ENCODE peak calls at places on chromosomes 13 and 19, in six cellular contexts. X is psoas muscle, A is small intestine, G is left ventricle myocardium inferior, I is tibial nerve, T is AG10803. P is an unnamed sample.
A peak's percentile ranks its signal among the peaks of the same experiment; 100 is the strongest.

GRCh38 chr13:112716461-112716820 is 26.6 kb downstream of the ATP11A start:
- DNase-seq in A (no peak), X (no peak), T (no peak), G (no peak), I (no peak), P (no peak)

GRCh38 chr19:574658-575526 is 2.5 kb downstream of the BSG start:
- DNase-seq in X (peak; percentile 38), T (no peak), A (peak; percentile 42), G (peak; percentile 75), I (no peak), P (peak; percentile 54)

GRCh38 chr13:36986462-36987240 is 12.5 kb downstream of the ALG5 start:
- DNase-seq in X (no peak), T (peak; percentile 2), G (no peak), A (no peak), I (no peak), P (no peak)

GRCh38 chr13:62626771-62627170 is 1211.1 kb upstream of the PCDH20 start:
- DNase-seq in I (no peak), X (no peak), G (no peak), A (no peak), T (no peak), P (no peak)

GRCh38 chr19:54432144-54432738 is 16.8 kb upstream of the LENG8 start:
- DNase-seq in G (no peak), T (no peak), I (no peak), X (no peak), A (no peak), P (no peak)

GRCh38 chr19:36488118-36488815 is 1.1 kb downstream of the ZNF566 start:
- DNase-seq in A (no peak), G (no peak), I (no peak), T (no peak), X (no peak), P (peak; percentile 2)

GRCh38 chr13:77584111-77584510 is 48.6 kb downstream of the SCEL start:
- DNase-seq in I (no peak), T (no peak), G (no peak), A (no peak), X (no peak), P (no peak)

GRCh38 chr19:43504426-43505185 is at the start of gene PHLDB3:
- DNase-seq in T (peak; percentile 12), I (no peak), G (no peak), A (peak; percentile 61), X (peak; percentile 44), P (no peak)

GRCh38 chr13:82501804-82502203 is 1380.5 kb downstream of the SLITRK1 start:
- DNase-seq in G (no peak), I (no peak), T (no peak), X (no peak), A (no peak), P (no peak)

GRCh38 chr19:16807416-16808274 is 21.6 kb upstream of the SIN3B start:
- DNase-seq in T (no peak), X (no peak), A (no peak), I (no peak), G (no peak), P (no peak)

GRCh38 chr13:93745884-93746283 is 519.3 kb downstream of the GPC6 start:
- DNase-seq in A (no peak), G (no peak), X (no peak), T (no peak), I (no peak), P (peak; percentile 73)

GRCh38 chr19:47094557-47095517 is 18.7 kb downstream of the ZC3H4 start:
- DNase-seq in G (no peak), T (no peak), X (no peak), A (peak; percentile 68), I (no peak), P (no peak)

GRCh38 chr19:37855098-37855497 is 51.3 kb downstream of the WDR87 start:
- DNase-seq in A (no peak), T (peak; percentile 8), G (peak; percentile 32), I (no peak), X (peak; percentile 10), P (peak; percentile 20)

GRCh38 chr19:21587117-21587461 is 81.7 kb downstream of the ZNF429 start:
- DNase-seq in T (no peak), I (no peak), G (peak; percentile 38), X (no peak), A (no peak), P (no peak)
- H3K4me3 ChIP-seq in T (no peak overlapping the region), I (peak overlapping the region; percentile 46), G (peak overlapping the region; percentile 74), X (peak overlapping the region; percentile 83), A (no peak overlapping the region), P (no peak overlapping the region)

GRCh38 chr13:89803839-89804238 is 1543.6 kb upstream of the MIR17HG start:
- DNase-seq in X (no peak), A (no peak), G (no peak), T (no peak), I (no peak), P (no peak)
- H3K4me3 ChIP-seq in X (no peak overlapping the region), A (no peak overlapping the region), G (no peak overlapping the region), T (no peak overlapping the region), I (no peak overlapping the region), P (no peak overlapping the region)

GRCh38 chr19:4196009-4196408 is 13.5 kb downstream of the ANKRD24 start:
- DNase-seq in G (no peak), T (no peak), A (no peak), X (no peak), I (no peak), P (no peak)

GRCh38 chr19:4198467-4199126 is 16.1 kb downstream of the ANKRD24 start:
- DNase-seq in X (no peak), T (no peak), I (no peak), A (no peak), G (no peak), P (no peak)

GRCh38 chr19:4196587-4197148 is 14.2 kb downstream of the ANKRD24 start:
- DNase-seq in T (no peak), G (no peak), A (no peak), I (no peak), X (no peak), P (no peak)

GRCh38 chr19:4197228-4197624 is 14.7 kb downstream of the ANKRD24 start:
- DNase-seq in A (no peak), G (no peak), X (no peak), T (no peak), I (no peak), P (no peak)

DNA sequence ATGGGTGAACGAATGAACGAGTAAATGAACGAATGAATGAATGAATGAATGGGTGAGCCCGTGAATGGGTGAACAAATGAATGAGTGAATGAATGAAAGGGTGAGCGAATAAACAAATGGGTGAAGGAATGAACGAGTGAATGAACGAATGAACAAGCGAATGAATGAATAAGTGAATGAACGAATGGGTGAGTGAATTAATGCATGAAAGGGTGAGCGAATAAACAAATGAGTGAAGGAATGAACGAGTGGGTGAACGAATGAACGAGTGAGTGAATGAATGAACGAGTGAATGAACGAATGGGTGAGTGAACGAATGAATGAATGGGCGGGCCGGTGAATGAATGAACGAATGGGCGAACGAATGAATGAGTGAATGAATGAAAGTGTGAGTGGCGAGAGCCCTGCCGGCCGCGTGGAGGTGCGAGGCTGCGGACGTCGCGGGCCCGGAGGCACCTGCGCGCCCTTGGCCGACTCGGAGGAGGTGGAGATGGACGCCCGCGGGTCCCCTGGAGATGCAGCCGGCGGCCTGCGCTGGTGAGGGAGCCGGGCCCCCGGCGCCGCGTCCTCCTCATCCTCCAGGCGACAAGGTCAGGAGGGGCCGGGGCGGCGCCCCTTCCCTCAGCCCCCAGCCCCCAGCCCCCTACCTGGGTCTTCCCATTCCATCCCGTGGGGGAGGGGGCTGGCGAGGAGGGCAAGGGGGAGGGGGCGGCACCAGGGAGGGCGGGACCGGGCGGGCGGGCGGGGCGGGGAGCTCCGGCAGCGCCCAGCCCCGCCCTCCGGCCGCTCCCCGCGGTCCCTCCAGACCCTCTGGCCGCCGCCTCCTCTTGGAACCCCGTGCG is 15.4 kb downstream of the ANKRD24 start:
- DNase-seq in T (peak; percentile 9), G (no peak), A (no peak), I (no peak), X (no peak), P (no peak)
- H3K4me3 ChIP-seq in T (no peak overlapping the region), G (peak overlapping the region; percentile 17), A (no peak overlapping the region), I (peak overlapping the region; percentile 2), X (no peak overlapping the region), P (no peak overlapping the region)

GRCh38 chr13:80340643-80341097 is 256 bp downstream of the SPRY2 start:
- DNase-seq in T (peak; percentile 69), A (peak; percentile 45), G (no peak), I (peak; percentile 39), X (no peak), P (peak; percentile 73)

GRCh38 chr13:80341771-80342271 is 895 bp upstream of the SPRY2 start:
- DNase-seq in I (peak; percentile 43), X (peak; percentile 61), A (peak; percentile 60), G (peak; percentile 66), T (no peak), P (peak; percentile 60)

GRCh38 chr13:80341098-80341701 is at the start of gene SPRY2:
- DNase-seq in G (peak; percentile 94), A (peak; percentile 94), X (peak; percentile 95), I (peak; percentile 91), T (peak; percentile 96), P (peak; percentile 96)

GRCh38 chr13:80339841-80340642 is 884 bp downstream of the SPRY2 start:
- DNase-seq in A (peak; percentile 86), G (peak; percentile 52), T (no peak), X (peak; percentile 55), I (peak; percentile 36), P (peak; percentile 51)

DNA sequence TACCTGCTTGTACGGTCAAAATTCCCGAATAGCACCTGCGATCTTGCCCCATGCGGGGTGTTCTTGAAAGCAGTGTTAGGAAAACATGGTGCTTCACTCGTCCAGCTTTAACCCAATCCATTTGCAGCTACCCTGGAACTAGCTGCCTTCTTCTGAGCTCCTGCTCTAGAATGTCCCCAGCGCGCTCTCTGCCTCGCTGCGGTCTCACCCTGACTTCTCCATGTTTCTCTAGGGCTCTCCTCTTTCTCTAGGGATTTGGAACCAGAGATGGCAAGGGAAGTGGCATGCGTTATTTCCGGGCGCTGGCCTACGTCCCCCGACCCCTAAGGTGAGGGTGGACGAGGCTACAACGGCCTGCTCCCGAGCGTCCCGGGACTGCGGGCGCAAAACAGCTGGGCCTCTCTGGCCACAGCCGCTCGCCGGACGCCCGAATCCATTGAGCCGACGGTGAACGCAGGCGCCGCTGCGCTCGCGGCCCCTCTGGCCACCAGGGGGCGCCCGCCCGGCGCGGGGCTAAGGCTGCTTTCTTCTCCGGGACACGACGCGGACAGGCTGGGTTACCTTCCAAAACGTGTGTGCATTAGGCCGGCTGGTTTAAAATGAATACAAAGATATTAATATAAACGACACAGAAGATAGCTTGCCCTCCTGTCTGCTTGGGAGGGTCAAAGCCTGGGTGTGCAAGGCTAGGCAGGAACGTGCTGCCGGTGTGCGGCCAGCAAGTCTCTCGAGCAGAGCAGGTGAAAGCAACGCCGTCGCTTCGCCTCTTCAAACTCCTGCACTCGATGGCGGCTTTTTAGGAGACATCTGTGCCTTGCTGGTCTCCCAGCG is 1.8 kb upstream of the SPRY2 start:
- DNase-seq in A (peak; percentile 82), G (peak; percentile 91), X (peak; percentile 89), T (peak; percentile 60), I (peak; percentile 80), P (peak; percentile 73)
- H3K4me3 ChIP-seq in A (peak overlapping the region; percentile 92), G (peak overlapping the region; percentile 97), X (peak overlapping the region; percentile 98), T (peak overlapping the region; percentile 82), I (peak overlapping the region; percentile 96), P (peak overlapping the region; percentile 93)

GRCh38 chr19:29232315-29232852 is 19.4 kb upstream of the UQCRFS1 start:
- DNase-seq in T (no peak), A (no peak), G (no peak), X (no peak), I (no peak), P (no peak)
- H3K4me3 ChIP-seq in T (no peak overlapping the region), A (no peak overlapping the region), G (no peak overlapping the region), X (no peak overlapping the region), I (no peak overlapping the region), P (no peak overlapping the region)

P was measured in fibroblast of the aortic adventitia.